ENCODE peak calls at places on chromosomes 5 and 9, in nine cellular contexts. J, L, I, P, K, Q, A, N and Y are unnamed samples.

GRCh38 chr9:99076483-99077171 is 28.3 kb upstream of the TGFBR1 start:
- DNase-seq in J (no peak), L (no peak), I (no peak), P (peak), K (no peak), Q (peak), A (no peak), N (no peak), Y (no peak)

GRCh38 chr5:118548761-118549160 is 439.6 kb downstream of the DTWD2 start:
- DNase-seq in J (no peak), L (no peak), I (peak), P (no peak), K (peak), Q (peak), A (no peak), N (no peak), Y (no peak)

GRCh38 chr5:33088176-33088575 is 352.6 kb upstream of the TARS1 start:
- DNase-seq in J (no peak), L (no peak), I (no peak), P (no peak), K (no peak), Q (no peak), A (no peak), N (no peak), Y (no peak)

GRCh38 chr5:100904259-100904822 is 1.3 kb upstream of the ST8SIA4 start:
- DNase-seq in J (no peak), L (peak), I (peak), P (peak), K (no peak), Q (no peak), A (peak), N (no peak), Y (peak)

GRCh38 chr9:110731437-110732028 is 62.9 kb downstream of the MUSK start:
- DNase-seq in J (no peak), L (no peak), I (no peak), P (no peak), K (peak), Q (no peak), A (no peak), N (no peak), Y (no peak)

GRCh38 chr9:105311317-105311716 is 66.9 kb downstream of the SLC44A1 start:
- DNase-seq in J (no peak), L (no peak), I (no peak), P (no peak), K (no peak), Q (no peak), A (no peak), N (no peak), Y (no peak)

GRCh38 chr9:91778031-91778430 is 172.0 kb downstream of the ROR2 start:
- DNase-seq in J (no peak), L (no peak), I (no peak), P (no peak), K (no peak), Q (peak), A (no peak), N (no peak), Y (no peak)

GRCh38 chr5:137497396-137498290 is 1.5 kb downstream of the SPOCK1 start:
- DNase-seq in J (no peak), L (no peak), I (peak), P (no peak), K (peak), Q (no peak), A (peak), N (no peak), Y (peak)

GRCh38 chr9:92964981-92965758 is 17.8 kb downstream of the FGD3 start:
- DNase-seq in J (peak), L (no peak), I (no peak), P (no peak), K (no peak), Q (no peak), A (no peak), N (no peak), Y (peak)

GRCh38 chr9:133371261-133371711 is 4.6 kb downstream of the SURF4 start:
- DNase-seq in J (no peak), L (peak), I (peak), P (peak), K (no peak), Q (no peak), A (no peak), N (no peak), Y (no peak)